ENCODE peak calls at places on chromosomes 13 and 19, in eight cellular contexts. K is IMR-90, T is ovary, E is A549, C is right lobe of liver, F is tibial nerve, N is stomach, G is Peyer's patch. Q is an unnamed sample.

GRCh38 chr13:99389520-99390304 is 82.5 kb upstream of the GPR183 start:
- DNase-seq in E (no peak), N (no peak), K (no peak), F (no peak), T (no peak), G (no peak), C (no peak), Q (no peak)

GRCh38 chr13:25806304-25806974 is 245.4 kb downstream of the SHISA2 start:
- DNase-seq in K (no peak), N (no peak), T (no peak), E (no peak), C (no peak), F (no peak), G (no peak), Q (no peak)

GRCh38 chr13:26186995-26187394 is 35.1 kb downstream of the RNF6 start:
- DNase-seq in G (no peak), E (no peak), K (no peak), N (no peak), F (no peak), T (no peak), C (no peak), Q (no peak)

GRCh38 chr19:42246143-42246868 is 3.9 kb upstream of the GSK3A start:
- DNase-seq in N (peak; percentile 73), F (peak; percentile 50), E (peak; percentile 94), T (peak; percentile 83), G (peak; percentile 79), K (peak; percentile 83), C (peak; percentile 66), Q (peak; percentile 70)

GRCh38 chr19:33810821-33811220 is 14.2 kb downstream of the KCTD15 start:
- DNase-seq in C (no peak), E (no peak), T (no peak), N (no peak), K (no peak), G (no peak), F (no peak), Q (no peak)

GRCh38 chr19:14089662-14090508 is 666 bp downstream of the SAMD1 start:
- DNase-seq in T (peak; percentile 78), E (no peak), N (peak; percentile 62), K (peak; percentile 74), G (peak; percentile 69), F (no peak), C (no peak), Q (no peak)

GRCh38 chr13:99353836-99354235 is 46.6 kb upstream of the GPR183 start:
- DNase-seq in F (no peak), E (no peak), T (no peak), K (peak; percentile 46), C (no peak), G (no peak), N (no peak), Q (peak; percentile 11)

GRCh38 chr19:7251502-7251901 is 42.7 kb downstream of the INSR start:
- DNase-seq in K (no peak), F (no peak), N (no peak), C (no peak), G (no peak), T (no peak), E (no peak), Q (no peak)

GRCh38 chr19:29404951-29405727 is 120.7 kb upstream of the VSTM2B start:
- DNase-seq in E (no peak), F (no peak), N (no peak), C (no peak), T (peak; percentile 67), K (no peak), G (no peak), Q (no peak)

GRCh38 chr13:60331249-60332012 is 65.6 kb upstream of the TDRD3 start:
- DNase-seq in K (no peak), G (no peak), N (no peak), E (no peak), T (no peak), C (no peak), F (no peak), Q (no peak)

GRCh38 chr13:52405767-52406494 is at the start of gene THSD1:
- DNase-seq in N (peak; percentile 38), E (peak; percentile 40), C (peak; percentile 75), G (peak; percentile 61), T (peak; percentile 70), K (peak; percentile 41), F (peak; percentile 51), Q (peak; percentile 36)

GRCh38 chr13:58399263-58399662 is 767.7 kb downstream of the PCDH17 start:
- DNase-seq in C (no peak), G (no peak), N (no peak), K (no peak), T (no peak), E (no peak), F (no peak), Q (no peak)

GRCh38 chr19:19420570-19421301 is 15.3 kb downstream of the GATAD2A start:
- DNase-seq in E (no peak), K (no peak), C (no peak), F (no peak), N (no peak), G (no peak), T (no peak), Q (no peak)

GRCh38 chr13:113938246-113938645 is 35.6 kb downstream of the C13orf46 start:
- DNase-seq in T (no peak), F (no peak), G (no peak), E (no peak), K (no peak), N (no peak), C (no peak), Q (no peak)

GRCh38 chr19:29687244-29687896 is 22.1 kb downstream of the PLEKHF1 start:
- DNase-seq in T (no peak), E (no peak), C (no peak), N (no peak), F (no peak), G (no peak), K (peak; percentile 98), Q (peak; percentile 65)

GRCh38 chr19:4115050-4115817 is 8.7 kb downstream of the MAP2K2 start:
- DNase-seq in T (no peak), F (no peak), G (no peak), E (no peak), C (no peak), K (no peak), N (peak; percentile 43), Q (no peak)

GRCh38 chr13:98581971-98582702 is 5.2 kb upstream of the STK24 start:
- DNase-seq in T (no peak), N (no peak), E (no peak), F (no peak), G (no peak), C (no peak), K (peak; percentile 85), Q (no peak)

GRCh38 chr19:18539372-18539771 is 4.0 kb downstream of the FKBP8 start:
- DNase-seq in G (no peak), F (no peak), T (no peak), E (no peak), C (no peak), N (no peak), K (no peak), Q (no peak)

GRCh38 chr19:55777528-55777927 is 8.6 kb downstream of the RFPL4AL1 start:
- DNase-seq in G (no peak), N (no peak), E (no peak), K (no peak), T (no peak), F (no peak), C (no peak), Q (no peak)

GRCh38 chr13:90984737-90985136 is 362.8 kb upstream of the MIR17HG start:
- DNase-seq in T (no peak), F (no peak), E (no peak), G (no peak), C (no peak), K (no peak), N (no peak), Q (no peak)

GRCh38 chr19:17751912-17752273 is 616 bp downstream of the FCHO1 start:
- DNase-seq in E (no peak), C (no peak), N (no peak), G (no peak), T (no peak), K (no peak), F (no peak), Q (no peak)

GRCh38 chr19:1998712-1999708 is 16.5 kb downstream of the BTBD2 start:
- DNase-seq in F (no peak), N (no peak), E (no peak), G (no peak), T (no peak), K (no peak), C (no peak), Q (no peak)

GRCh38 chr19:55670280-55671053 is 4.6 kb upstream of the EPN1 start:
- DNase-seq in T (no peak), K (peak; percentile 20), G (no peak), C (peak; percentile 73), N (no peak), E (no peak), F (no peak), Q (no peak)

GRCh38 chr13:81664872-81665271 is 1323.9 kb upstream of the SPRY2 start:
- DNase-seq in K (no peak), E (no peak), N (no peak), C (no peak), G (no peak), T (no peak), F (no peak), Q (no peak)
- TF ChIP-seq POLR2A in K (no peak), E (no peak), N (no peak), C (no peak), G (no peak), T (no peak), F (no peak), Q (no peak)

GRCh38 chr13:108272333-108272732 is 2.8 kb downstream of the TNFSF13B start:
- DNase-seq in N (no peak), E (no peak), T (no peak), K (peak; percentile 31), C (no peak), G (no peak), F (no peak), Q (no peak)

GRCh38 chr13:108268713-108269112 is 805 bp upstream of the TNFSF13B start:
- DNase-seq in E (no peak), F (no peak), C (no peak), G (no peak), N (no peak), T (no peak), K (no peak), Q (no peak)

GRCh38 chr13:108269601-108270328 is at the start of gene TNFSF13B:
- DNase-seq in C (peak; percentile 63), K (peak; percentile 40), N (peak; percentile 43), T (peak; percentile 41), G (peak; percentile 60), E (no peak), F (no peak), Q (peak; percentile 85)

GRCh38 chr13:108267338-108267737 is 2.2 kb upstream of the TNFSF13B start:
- DNase-seq in N (no peak), F (no peak), G (no peak), T (no peak), K (no peak), E (no peak), C (no peak), Q (no peak)

GRCh38 chr13:108270442-108270841 is 924 bp downstream of the TNFSF13B start:
- DNase-seq in C (no peak), K (no peak), G (no peak), E (no peak), N (no peak), T (no peak), F (no peak), Q (no peak)
- H3K4me3 ChIP-seq in C (peak overlapping the region; percentile 46), K (peak overlapping the region; percentile 36), G (peak overlapping the region; percentile 49), E (no peak overlapping the region), N (peak overlapping the region; percentile 50), T (peak overlapping the region; percentile 35), F (peak overlapping the region; percentile 51), Q (no peak overlapping the region)

GRCh38 chr19:30873691-30874090 is 475.5 kb downstream of the TSHZ3 start:
- DNase-seq in T (no peak), K (no peak), C (no peak), E (no peak), G (no peak), N (no peak), F (no peak), Q (peak; percentile 28)
- TF ChIP-seq POLR2A in T (no peak), K (no peak), C (no peak), E (no peak), G (no peak), N (no peak), F (no peak), Q (no peak)

GRCh38 chr19:47428177-47428894 is 9.0 kb upstream of the MEIS3 start:
- DNase-seq in F (peak; percentile 52), E (peak; percentile 95), K (peak; percentile 98), G (peak; percentile 70), N (peak; percentile 73), C (peak; percentile 61), T (peak; percentile 76), Q (peak; percentile 96)
- H3K4me3 ChIP-seq in F (no peak overlapping the region), E (peak overlapping the region; percentile 42), K (peak overlapping the region; percentile 12), G (no peak overlapping the region), N (no peak overlapping the region), C (no peak overlapping the region), T (no peak overlapping the region), Q (no peak overlapping the region)